ENCODE peak calls at places on chromosome 7, in ten cellular contexts. One of them, this sample, is unnamed.
A peak's percentile ranks its signal among the peaks of the same experiment; 100 is the strongest.

GRCh38 chr7:77330169-77330882 is 85.8 kb downstream of the GSAP start:
- ATAC-seq in GM12878: peak; percentile 68
- ATAC-seq in CD4-positive, alpha-beta T cell: no peak
- ATAC-seq in gastrocnemius medialis: peak; percentile 62
- ATAC-seq in K562: no peak
- ATAC-seq in naive thymus-derived CD4-positive, alpha-beta T cell: peak; percentile 66
- ATAC-seq in lung: peak; percentile 20
- ATAC-seq in left lung: peak; percentile 65
- ATAC-seq in aorta: peak; percentile 65
- ATAC-seq in body of pancreas: no peak
- ATAC-seq in this sample: no peak

GRCh38 chr7:149196151-149196704 is 882 bp downstream of the ZNF282 start:
- ATAC-seq in GM12878: peak; percentile 37
- ATAC-seq in CD4-positive, alpha-beta T cell: peak; percentile 12
- ATAC-seq in gastrocnemius medialis: peak; percentile 26
- ATAC-seq in K562: peak; percentile 31
- ATAC-seq in naive thymus-derived CD4-positive, alpha-beta T cell: peak; percentile 2
- ATAC-seq in lung: no peak
- ATAC-seq in left lung: no peak
- ATAC-seq in aorta: no peak
- ATAC-seq in body of pancreas: no peak
- ATAC-seq in this sample: no peak

GRCh38 chr7:129453510-129454248 is 19.4 kb downstream of the STRIP2 start:
- ATAC-seq in GM12878: no peak
- ATAC-seq in CD4-positive, alpha-beta T cell: no peak
- ATAC-seq in gastrocnemius medialis: no peak
- ATAC-seq in K562: no peak
- ATAC-seq in naive thymus-derived CD4-positive, alpha-beta T cell: no peak
- ATAC-seq in lung: no peak
- ATAC-seq in left lung: no peak
- ATAC-seq in aorta: no peak
- ATAC-seq in body of pancreas: peak; percentile 15
- ATAC-seq in this sample: no peak

GRCh38 chr7:33964417-33965115 is 59.2 kb downstream of the BMPER start:
- ATAC-seq in GM12878: no peak
- ATAC-seq in CD4-positive, alpha-beta T cell: no peak
- ATAC-seq in gastrocnemius medialis: peak; percentile 40
- ATAC-seq in K562: no peak
- ATAC-seq in naive thymus-derived CD4-positive, alpha-beta T cell: no peak
- ATAC-seq in lung: no peak
- ATAC-seq in left lung: peak; percentile 12
- ATAC-seq in aorta: peak; percentile 36
- ATAC-seq in body of pancreas: peak; percentile 24
- ATAC-seq in this sample: no peak

GRCh38 chr7:66216687-66217086 is 11.6 kb downstream of the TPST1 start:
- ATAC-seq in GM12878: no peak
- ATAC-seq in CD4-positive, alpha-beta T cell: no peak
- ATAC-seq in gastrocnemius medialis: no peak
- ATAC-seq in K562: no peak
- ATAC-seq in naive thymus-derived CD4-positive, alpha-beta T cell: no peak
- ATAC-seq in lung: no peak
- ATAC-seq in left lung: no peak
- ATAC-seq in aorta: no peak
- ATAC-seq in body of pancreas: no peak
- ATAC-seq in this sample: no peak

GRCh38 chr7:26574476-26574875 is 282.8 kb downstream of the SNX10 start:
- ATAC-seq in GM12878: no peak
- ATAC-seq in CD4-positive, alpha-beta T cell: no peak
- ATAC-seq in gastrocnemius medialis: no peak
- ATAC-seq in K562: no peak
- ATAC-seq in naive thymus-derived CD4-positive, alpha-beta T cell: no peak
- ATAC-seq in lung: no peak
- ATAC-seq in left lung: no peak
- ATAC-seq in aorta: no peak
- ATAC-seq in body of pancreas: no peak
- ATAC-seq in this sample: no peak

GRCh38 chr7:38185395-38185920 is 7.4 kb downstream of the STARD3NL start:
- ATAC-seq in GM12878: no peak
- ATAC-seq in CD4-positive, alpha-beta T cell: no peak
- ATAC-seq in gastrocnemius medialis: no peak
- ATAC-seq in K562: no peak
- ATAC-seq in naive thymus-derived CD4-positive, alpha-beta T cell: no peak
- ATAC-seq in lung: no peak
- ATAC-seq in left lung: no peak
- ATAC-seq in aorta: no peak
- ATAC-seq in body of pancreas: no peak
- ATAC-seq in this sample: no peak

GRCh38 chr7:51029586-51030230 is 247.0 kb upstream of the GRB10 start:
- ATAC-seq in GM12878: no peak
- ATAC-seq in CD4-positive, alpha-beta T cell: no peak
- ATAC-seq in gastrocnemius medialis: no peak
- ATAC-seq in K562: no peak
- ATAC-seq in naive thymus-derived CD4-positive, alpha-beta T cell: no peak
- ATAC-seq in lung: no peak
- ATAC-seq in left lung: no peak
- ATAC-seq in aorta: no peak
- ATAC-seq in body of pancreas: no peak
- ATAC-seq in this sample: no peak

GRCh38 chr7:99037327-99037940 is 106.5 kb downstream of the SMURF1 start:
- ATAC-seq in GM12878: no peak
- ATAC-seq in CD4-positive, alpha-beta T cell: no peak
- ATAC-seq in gastrocnemius medialis: no peak
- ATAC-seq in K562: no peak
- ATAC-seq in naive thymus-derived CD4-positive, alpha-beta T cell: no peak
- ATAC-seq in lung: no peak
- ATAC-seq in left lung: no peak
- ATAC-seq in aorta: no peak
- ATAC-seq in body of pancreas: no peak
- ATAC-seq in this sample: no peak

GRCh38 chr7:81845628-81846259 is 75.9 kb upstream of the HGF start:
- ATAC-seq in GM12878: peak; percentile 95
- ATAC-seq in CD4-positive, alpha-beta T cell: no peak
- ATAC-seq in gastrocnemius medialis: no peak
- ATAC-seq in K562: no peak
- ATAC-seq in naive thymus-derived CD4-positive, alpha-beta T cell: peak; percentile 47
- ATAC-seq in lung: no peak
- ATAC-seq in left lung: peak; percentile 48
- ATAC-seq in aorta: no peak
- ATAC-seq in body of pancreas: no peak
- ATAC-seq in this sample: no peak

GRCh38 chr7:109094-109493 is 83.3 kb upstream of the FAM20C start:
- ATAC-seq in GM12878: no peak
- ATAC-seq in CD4-positive, alpha-beta T cell: no peak
- ATAC-seq in gastrocnemius medialis: no peak
- ATAC-seq in K562: no peak
- ATAC-seq in naive thymus-derived CD4-positive, alpha-beta T cell: no peak
- ATAC-seq in lung: no peak
- ATAC-seq in left lung: no peak
- ATAC-seq in aorta: peak; percentile 80
- ATAC-seq in body of pancreas: no peak
- ATAC-seq in this sample: no peak

GRCh38 chr7:45044333-45044732 is 44.3 kb downstream of the CCM2 start:
- ATAC-seq in GM12878: no peak
- ATAC-seq in CD4-positive, alpha-beta T cell: no peak
- ATAC-seq in gastrocnemius medialis: no peak
- ATAC-seq in K562: no peak
- ATAC-seq in naive thymus-derived CD4-positive, alpha-beta T cell: no peak
- ATAC-seq in lung: no peak
- ATAC-seq in left lung: no peak
- ATAC-seq in aorta: no peak
- ATAC-seq in body of pancreas: no peak
- ATAC-seq in this sample: no peak

GRCh38 chr7:118087121-118087520 is 96.8 kb upstream of the LSM8 start:
- ATAC-seq in GM12878: no peak
- ATAC-seq in CD4-positive, alpha-beta T cell: no peak
- ATAC-seq in gastrocnemius medialis: no peak
- ATAC-seq in K562: no peak
- ATAC-seq in naive thymus-derived CD4-positive, alpha-beta T cell: no peak
- ATAC-seq in lung: no peak
- ATAC-seq in left lung: no peak
- ATAC-seq in aorta: no peak
- ATAC-seq in body of pancreas: no peak
- ATAC-seq in this sample: no peak

GRCh38 chr7:158270856-158271413 is 316.7 kb downstream of the PTPRN2 start:
- ATAC-seq in GM12878: no peak
- ATAC-seq in CD4-positive, alpha-beta T cell: no peak
- ATAC-seq in gastrocnemius medialis: no peak
- ATAC-seq in K562: no peak
- ATAC-seq in naive thymus-derived CD4-positive, alpha-beta T cell: no peak
- ATAC-seq in lung: no peak
- ATAC-seq in left lung: no peak
- ATAC-seq in aorta: no peak
- ATAC-seq in body of pancreas: no peak
- ATAC-seq in this sample: no peak

GRCh38 chr7:132123763-132124162 is 452.5 kb downstream of the PLXNA4 start:
- ATAC-seq in GM12878: no peak
- ATAC-seq in CD4-positive, alpha-beta T cell: no peak
- ATAC-seq in gastrocnemius medialis: no peak
- ATAC-seq in K562: no peak
- ATAC-seq in naive thymus-derived CD4-positive, alpha-beta T cell: no peak
- ATAC-seq in lung: no peak
- ATAC-seq in left lung: no peak
- ATAC-seq in aorta: no peak
- ATAC-seq in body of pancreas: no peak
- ATAC-seq in this sample: no peak

GRCh38 chr7:50552921-50553320 is 12.3 kb downstream of the DDC start:
- ATAC-seq in GM12878: no peak
- ATAC-seq in CD4-positive, alpha-beta T cell: no peak
- ATAC-seq in gastrocnemius medialis: no peak
- ATAC-seq in K562: peak; percentile 72
- ATAC-seq in naive thymus-derived CD4-positive, alpha-beta T cell: no peak
- ATAC-seq in lung: no peak
- ATAC-seq in left lung: peak; percentile 81
- ATAC-seq in aorta: no peak
- ATAC-seq in body of pancreas: peak; percentile 35
- ATAC-seq in this sample: no peak

GRCh38 chr7:78850093-78850740 is 603.2 kb downstream of the MAGI2 start:
- ATAC-seq in GM12878: no peak
- ATAC-seq in CD4-positive, alpha-beta T cell: no peak
- ATAC-seq in gastrocnemius medialis: no peak
- ATAC-seq in K562: no peak
- ATAC-seq in naive thymus-derived CD4-positive, alpha-beta T cell: no peak
- ATAC-seq in lung: no peak
- ATAC-seq in left lung: no peak
- ATAC-seq in aorta: no peak
- ATAC-seq in body of pancreas: no peak
- ATAC-seq in this sample: no peak

GRCh38 chr7:116977172-116977571 is 23.9 kb downstream of the ST7 start:
- ATAC-seq in GM12878: no peak
- ATAC-seq in CD4-positive, alpha-beta T cell: no peak
- ATAC-seq in gastrocnemius medialis: no peak
- ATAC-seq in K562: no peak
- ATAC-seq in naive thymus-derived CD4-positive, alpha-beta T cell: no peak
- ATAC-seq in lung: no peak
- ATAC-seq in left lung: no peak
- ATAC-seq in aorta: no peak
- ATAC-seq in body of pancreas: no peak
- ATAC-seq in this sample: no peak

GRCh38 chr7:4825081-4825480 is 36.7 kb downstream of the PAPOLB start:
- ATAC-seq in GM12878: no peak
- ATAC-seq in CD4-positive, alpha-beta T cell: no peak
- ATAC-seq in gastrocnemius medialis: no peak
- ATAC-seq in K562: no peak
- ATAC-seq in naive thymus-derived CD4-positive, alpha-beta T cell: no peak
- ATAC-seq in lung: no peak
- ATAC-seq in left lung: no peak
- ATAC-seq in aorta: no peak
- ATAC-seq in body of pancreas: no peak
- ATAC-seq in this sample: no peak
- H3K27ac ChIP-seq in GM12878: no peak overlapping the region
- H3K27ac ChIP-seq in CD4-positive, alpha-beta T cell: no peak overlapping the region
- H3K27ac ChIP-seq in gastrocnemius medialis: no peak overlapping the region
- H3K27ac ChIP-seq in K562: no peak overlapping the region
- H3K27ac ChIP-seq in naive thymus-derived CD4-positive, alpha-beta T cell: no peak overlapping the region
- H3K27ac ChIP-seq in lung: no peak overlapping the region
- H3K27ac ChIP-seq in left lung: no peak overlapping the region
- H3K27ac ChIP-seq in aorta: no peak overlapping the region
- H3K27ac ChIP-seq in body of pancreas: no peak overlapping the region
- H3K27ac ChIP-seq in this sample: no peak overlapping the region

DNA sequence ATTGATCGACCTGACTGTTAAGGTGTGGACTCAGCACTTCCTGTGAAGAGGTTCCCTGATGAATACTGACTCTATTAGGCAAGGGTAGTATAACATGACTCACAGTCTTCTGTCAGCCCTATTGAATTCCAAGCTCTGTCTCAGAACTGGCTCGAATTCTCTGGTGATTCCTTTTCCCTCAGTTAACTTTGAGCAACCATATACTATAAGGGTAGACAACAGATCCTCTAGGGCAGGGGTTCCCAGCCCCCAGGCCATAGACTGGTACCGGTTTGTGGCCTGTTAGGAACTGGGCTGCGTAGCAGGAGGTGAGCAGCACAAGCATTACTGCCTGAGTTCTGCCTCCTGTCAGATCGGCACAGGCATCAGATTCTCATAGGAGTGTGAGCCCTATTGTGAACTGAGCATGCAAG is 677.9 kb downstream of the GRM8 start:
- ATAC-seq in GM12878: peak; percentile 46
- ATAC-seq in CD4-positive, alpha-beta T cell: no peak
- ATAC-seq in gastrocnemius medialis: peak; percentile 54
- ATAC-seq in K562: no peak
- ATAC-seq in naive thymus-derived CD4-positive, alpha-beta T cell: no peak
- ATAC-seq in lung: peak; percentile 27
- ATAC-seq in left lung: peak; percentile 44
- ATAC-seq in aorta: peak; percentile 41
- ATAC-seq in body of pancreas: no peak
- ATAC-seq in this sample: peak; percentile 42
- H3K27ac ChIP-seq in GM12878: no peak overlapping the region
- H3K27ac ChIP-seq in CD4-positive, alpha-beta T cell: no peak overlapping the region
- H3K27ac ChIP-seq in gastrocnemius medialis: no peak overlapping the region
- H3K27ac ChIP-seq in K562: no peak overlapping the region
- H3K27ac ChIP-seq in naive thymus-derived CD4-positive, alpha-beta T cell: no peak overlapping the region
- H3K27ac ChIP-seq in lung: no peak overlapping the region
- H3K27ac ChIP-seq in left lung: no peak overlapping the region
- H3K27ac ChIP-seq in aorta: no peak overlapping the region
- H3K27ac ChIP-seq in body of pancreas: no peak overlapping the region
- H3K27ac ChIP-seq in this sample: no peak overlapping the region

DNA sequence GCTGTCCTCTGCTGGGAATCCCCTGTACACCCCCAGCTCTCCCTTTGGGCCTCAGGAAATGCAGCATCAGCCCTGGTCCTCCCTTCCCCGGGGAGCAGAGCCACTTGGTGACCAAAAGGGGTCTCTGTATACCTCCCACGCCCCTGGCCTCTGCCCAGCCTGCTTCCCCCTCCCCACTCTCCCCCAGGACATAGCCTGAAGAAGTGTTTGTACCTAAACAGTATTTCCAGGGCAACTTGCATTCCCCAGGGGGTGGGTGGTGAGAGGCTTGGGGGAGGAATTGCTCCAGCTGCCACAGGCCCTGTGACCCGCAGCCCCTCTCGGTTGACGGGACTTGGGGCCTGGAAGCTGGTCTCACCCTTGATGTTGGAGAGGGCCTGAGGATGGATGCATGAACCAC is 39.3 kb downstream of the TMEM270 start:
- ATAC-seq in GM12878: no peak
- ATAC-seq in CD4-positive, alpha-beta T cell: no peak
- ATAC-seq in gastrocnemius medialis: no peak
- ATAC-seq in K562: no peak
- ATAC-seq in naive thymus-derived CD4-positive, alpha-beta T cell: no peak
- ATAC-seq in lung: no peak
- ATAC-seq in left lung: no peak
- ATAC-seq in aorta: peak; percentile 49
- ATAC-seq in body of pancreas: no peak
- ATAC-seq in this sample: peak; percentile 17
- H3K27ac ChIP-seq in GM12878: no peak overlapping the region
- H3K27ac ChIP-seq in CD4-positive, alpha-beta T cell: no peak overlapping the region
- H3K27ac ChIP-seq in gastrocnemius medialis: no peak overlapping the region
- H3K27ac ChIP-seq in K562: no peak overlapping the region
- H3K27ac ChIP-seq in naive thymus-derived CD4-positive, alpha-beta T cell: no peak overlapping the region
- H3K27ac ChIP-seq in lung: no peak overlapping the region
- H3K27ac ChIP-seq in left lung: no peak overlapping the region
- H3K27ac ChIP-seq in aorta: peak overlapping the region; percentile 92
- H3K27ac ChIP-seq in body of pancreas: no peak overlapping the region
- H3K27ac ChIP-seq in this sample: no peak overlapping the region

GRCh38 chr7:130877676-130878305 is 143.8 kb upstream of the KLF14 start:
- ATAC-seq in GM12878: no peak
- ATAC-seq in CD4-positive, alpha-beta T cell: no peak
- ATAC-seq in gastrocnemius medialis: no peak
- ATAC-seq in K562: no peak
- ATAC-seq in naive thymus-derived CD4-positive, alpha-beta T cell: no peak
- ATAC-seq in lung: no peak
- ATAC-seq in left lung: no peak
- ATAC-seq in aorta: no peak
- ATAC-seq in body of pancreas: no peak
- ATAC-seq in this sample: no peak
- H3K27ac ChIP-seq in GM12878: no peak overlapping the region
- H3K27ac ChIP-seq in CD4-positive, alpha-beta T cell: no peak overlapping the region
- H3K27ac ChIP-seq in gastrocnemius medialis: peak overlapping the region; percentile 97
- H3K27ac ChIP-seq in K562: no peak overlapping the region
- H3K27ac ChIP-seq in naive thymus-derived CD4-positive, alpha-beta T cell: no peak overlapping the region
- H3K27ac ChIP-seq in lung: no peak overlapping the region
- H3K27ac ChIP-seq in left lung: no peak overlapping the region
- H3K27ac ChIP-seq in aorta: no peak overlapping the region
- H3K27ac ChIP-seq in body of pancreas: no peak overlapping the region
- H3K27ac ChIP-seq in this sample: no peak overlapping the region